ENCODE peak calls at places on chromosome 4, in ten cellular contexts. V is breast epithelium, J is GM12878, K is sigmoid colon, N is HL-60, L is transverse colon, A is Panc1, O is spleen, R is SK-N-SH, U is HCT116. S is an unnamed sample.

GRCh38 chr4:125891597-125892258 is 577.0 kb downstream of the FAT4 start:
- DNase-seq in U (no peak), V (no peak), J (no peak), L (no peak), A (no peak), K (no peak), R (no peak), N (no peak), O (no peak), S (no peak)

GRCh38 chr4:113052379-113052951 is 3.0 kb downstream of the ANK2 start:
- DNase-seq in U (no peak), O (no peak), N (no peak), L (no peak), K (no peak), V (no peak), R (no peak), A (no peak), J (peak), S (no peak)

GRCh38 chr4:128854433-128854832 is 44.9 kb downstream of the JADE1 start:
- DNase-seq in K (no peak), V (no peak), U (no peak), N (peak), O (no peak), J (no peak), A (no peak), L (no peak), R (no peak), S (no peak)

GRCh38 chr4:5238106-5238505 is 186.8 kb downstream of the STK32B start:
- DNase-seq in V (no peak), U (no peak), A (no peak), K (no peak), L (no peak), O (no peak), R (no peak), N (no peak), J (no peak), S (no peak)

GRCh38 chr4:141329174-141329569 is 108.5 kb downstream of the ZNF330 start:
- DNase-seq in K (no peak), O (no peak), V (no peak), J (no peak), N (peak), L (no peak), R (no peak), U (no peak), A (no peak), S (no peak)

GRCh38 chr4:151668687-151669402 is 92.0 kb downstream of the GATB start:
- DNase-seq in A (no peak), O (no peak), K (no peak), N (no peak), L (no peak), R (no peak), V (peak), J (no peak), U (no peak), S (no peak)

GRCh38 chr4:16066586-16067128 is 17.2 kb downstream of the PROM1 start:
- DNase-seq in N (no peak), O (no peak), L (no peak), U (no peak), R (no peak), A (no peak), K (no peak), V (no peak), J (no peak), S (no peak)

GRCh38 chr4:123284166-123284565 is 112.4 kb upstream of the SPRY1 start:
- DNase-seq in L (no peak), U (no peak), N (no peak), V (no peak), J (no peak), A (no peak), K (no peak), R (peak), O (no peak), S (no peak)

GRCh38 chr4:184807797-184808718 is 17.7 kb downstream of the ACSL1 start:
- DNase-seq in O (no peak), A (no peak), U (no peak), J (no peak), K (no peak), V (peak), R (no peak), L (no peak), N (no peak), S (no peak)

GRCh38 chr4:168876106-168876505 is 133.9 kb downstream of the CBR4 start:
- DNase-seq in O (no peak), A (no peak), N (no peak), V (no peak), L (no peak), R (no peak), K (no peak), U (no peak), J (no peak), S (no peak)

GRCh38 chr4:9988349-9988748 is 32.9 kb downstream of the SLC2A9 start:
- DNase-seq in A (no peak), U (no peak), R (no peak), O (no peak), V (no peak), N (no peak), J (no peak), L (no peak), K (no peak), S (no peak)

GRCh38 chr4:11446156-11446811 is 17.6 kb upstream of the HS3ST1 start:
- DNase-seq in U (no peak), N (no peak), R (no peak), L (no peak), V (no peak), O (no peak), J (no peak), A (no peak), K (no peak), S (no peak)

GRCh38 chr4:165784672-165785071 is 88.4 kb upstream of the TLL1 start:
- DNase-seq in V (no peak), O (no peak), A (no peak), K (no peak), U (no peak), R (no peak), J (no peak), N (no peak), L (no peak), S (peak)

GRCh38 chr4:985123-985830 is 1.6 kb upstream of the IDUA start:
- DNase-seq in L (peak), N (no peak), J (no peak), K (no peak), U (no peak), A (no peak), O (peak), R (no peak), V (no peak), S (peak)

GRCh38 chr4:174156239-174156826 is 127.1 kb downstream of the FBXO8 start:
- DNase-seq in J (peak), V (no peak), R (peak), U (peak), N (peak), K (no peak), L (no peak), O (no peak), A (peak), S (no peak)

GRCh38 chr4:180057891-180058643 is 2185.1 kb upstream of the TENM3 start:
- DNase-seq in R (peak), N (peak), U (no peak), L (peak), J (no peak), V (no peak), A (no peak), K (no peak), O (peak), S (peak)

GRCh38 chr4:7806080-7806630 is 133.5 kb downstream of the AFAP1 start:
- DNase-seq in J (no peak), V (no peak), L (peak), O (peak), N (no peak), A (no peak), U (no peak), R (no peak), K (peak), S (peak)

GRCh38 chr4:15913631-15913970 is 24.9 kb downstream of the FGFBP1 start:
- DNase-seq in O (no peak), L (no peak), V (no peak), A (peak), K (no peak), J (no peak), N (no peak), U (peak), R (no peak), S (no peak)

GRCh38 chr4:145735330-145735638 is 55.3 kb downstream of the C4orf51 start:
- DNase-seq in L (no peak), A (no peak), N (no peak), R (no peak), U (no peak), V (peak), J (no peak), O (no peak), K (no peak), S (no peak)

GRCh38 chr4:25253072-25253447 is 19.2 kb downstream of the PI4K2B start:
- DNase-seq in U (no peak), V (no peak), R (no peak), N (no peak), J (no peak), A (no peak), L (no peak), K (no peak), O (no peak), S (no peak)

GRCh38 chr4:73764513-73764912 is 24.1 kb downstream of the CXCL8 start:
- DNase-seq in K (no peak), O (no peak), A (no peak), L (no peak), J (no peak), V (no peak), R (no peak), U (no peak), N (no peak), S (no peak)

GRCh38 chr4:73762409-73762808 is 22.0 kb downstream of the CXCL8 start:
- DNase-seq in U (no peak), O (no peak), L (no peak), N (peak), K (no peak), V (no peak), J (peak), R (no peak), A (no peak), S (peak)

GRCh38 chr4:73759357-73759756 is 19.0 kb downstream of the CXCL8 start:
- DNase-seq in R (no peak), A (no peak), K (no peak), O (no peak), L (no peak), V (no peak), U (no peak), J (no peak), N (no peak), S (no peak)

GRCh38 chr4:73763877-73764276 is 23.5 kb downstream of the CXCL8 start:
- DNase-seq in K (no peak), O (no peak), V (no peak), R (no peak), N (no peak), U (no peak), J (no peak), L (no peak), A (no peak), S (no peak)

DNA sequence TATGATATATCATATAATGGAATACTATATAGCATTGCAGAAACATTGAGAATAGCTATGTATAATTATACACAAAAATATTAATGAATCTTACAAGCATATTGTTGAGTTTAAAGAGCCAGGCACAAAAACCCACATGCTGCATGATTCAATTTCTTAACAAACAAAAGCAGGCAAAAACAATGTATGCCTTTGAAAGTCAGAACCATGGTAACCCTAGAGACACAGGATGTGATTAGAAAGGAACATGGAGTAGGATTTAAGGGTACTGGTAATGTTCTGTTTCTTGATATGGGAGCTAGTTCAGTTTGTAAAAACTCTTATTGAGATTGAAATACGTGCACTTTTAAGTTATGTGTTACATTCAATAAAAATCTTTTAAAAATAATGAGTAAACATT is 21.5 kb downstream of the CXCL8 start:
- DNase-seq in O (no peak), V (no peak), R (no peak), J (no peak), K (no peak), N (no peak), U (no peak), L (no peak), A (no peak), S (no peak)
- TF ChIP-seq CTCF in O (no peak), V (no peak), R (no peak), J (no peak), K (no peak), N (no peak), U (no peak), L (no peak), A (no peak), S (no peak)

DNA sequence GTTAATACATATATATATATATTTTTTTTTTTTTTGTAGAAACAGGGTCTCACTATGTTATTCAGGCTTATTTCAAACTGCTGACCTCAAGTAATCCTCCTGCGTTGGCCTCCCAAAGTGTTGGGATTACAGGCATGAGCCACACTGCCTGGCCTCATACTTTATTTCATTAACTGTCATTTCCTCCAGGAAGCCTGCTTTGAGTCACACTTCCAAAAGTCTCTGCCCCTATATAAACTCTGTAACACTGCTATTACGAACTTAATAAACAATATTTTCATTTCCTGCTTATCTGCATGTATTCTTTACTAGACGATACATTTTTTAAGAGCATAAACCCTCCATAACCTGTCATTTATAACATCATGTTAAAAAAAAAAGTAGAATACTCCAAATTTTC is 167.2 kb downstream of the WDFY3 start:
- DNase-seq in N (no peak), L (no peak), O (no peak), J (no peak), V (no peak), K (no peak), U (no peak), R (no peak), A (no peak), S (no peak)
- TF ChIP-seq POLR2AphosphoS5 in N (no peak), L (no peak), O (no peak), J (no peak), V (no peak), K (no peak), U (no peak), R (no peak), A (no peak), S (no peak)

GRCh38 chr4:137905930-137906329 is 336.2 kb downstream of the SLC7A11 start:
- DNase-seq in K (no peak), L (no peak), V (no peak), O (no peak), J (no peak), U (no peak), A (no peak), N (no peak), R (no peak), S (no peak)
- TF ChIP-seq CTCF in K (no peak), L (no peak), V (no peak), O (no peak), J (no peak), U (no peak), A (no peak), N (no peak), R (no peak), S (no peak)

DNA sequence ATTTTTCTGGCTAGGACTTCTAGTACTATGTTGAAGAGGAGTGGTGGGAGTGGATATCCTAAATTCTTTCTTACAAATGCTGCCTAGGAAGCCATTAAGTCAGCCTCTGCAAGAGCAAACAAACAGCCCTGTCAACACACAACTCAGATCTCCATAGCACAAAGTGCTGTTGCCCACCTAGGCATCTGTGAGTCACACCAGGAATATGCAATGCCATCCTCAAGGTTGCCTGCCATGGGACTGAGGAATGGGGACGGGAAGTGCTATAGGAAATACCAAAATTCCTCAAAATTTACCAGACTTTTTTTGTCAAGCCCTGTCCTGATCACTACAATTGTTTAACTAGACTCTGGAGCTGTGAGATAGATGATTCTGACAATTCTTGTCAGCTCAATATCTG is 466.8 kb downstream of the FSTL5 start:
- DNase-seq in R (no peak), O (no peak), K (no peak), V (no peak), U (no peak), L (no peak), N (no peak), J (no peak), A (no peak), S (no peak)
- TF ChIP-seq POLR2AphosphoS5 in R (no peak), O (no peak), K (no peak), V (no peak), U (no peak), L (no peak), N (no peak), J (no peak), A (no peak), S (no peak)

GRCh38 chr4:3200423-3201090 is 48.4 kb upstream of the MSANTD1 start:
- DNase-seq in U (no peak), L (no peak), J (no peak), R (no peak), K (no peak), V (no peak), A (no peak), O (no peak), N (no peak), S (no peak)

GRCh38 chr4:3196670-3197359 is 52.1 kb upstream of the MSANTD1 start:
- DNase-seq in R (no peak), O (no peak), J (no peak), K (no peak), U (no peak), L (no peak), N (no peak), A (no peak), V (no peak), S (no peak)

GRCh38 chr4:3198906-3199305 is 50.1 kb upstream of the MSANTD1 start:
- DNase-seq in U (no peak), J (no peak), L (no peak), A (no peak), K (no peak), N (no peak), R (no peak), O (no peak), V (no peak), S (peak)

GRCh38 chr4:3199661-3200422 is 49.1 kb upstream of the MSANTD1 start:
- DNase-seq in U (no peak), V (no peak), J (no peak), N (no peak), R (no peak), O (no peak), L (no peak), A (no peak), K (no peak), S (no peak)

DNA sequence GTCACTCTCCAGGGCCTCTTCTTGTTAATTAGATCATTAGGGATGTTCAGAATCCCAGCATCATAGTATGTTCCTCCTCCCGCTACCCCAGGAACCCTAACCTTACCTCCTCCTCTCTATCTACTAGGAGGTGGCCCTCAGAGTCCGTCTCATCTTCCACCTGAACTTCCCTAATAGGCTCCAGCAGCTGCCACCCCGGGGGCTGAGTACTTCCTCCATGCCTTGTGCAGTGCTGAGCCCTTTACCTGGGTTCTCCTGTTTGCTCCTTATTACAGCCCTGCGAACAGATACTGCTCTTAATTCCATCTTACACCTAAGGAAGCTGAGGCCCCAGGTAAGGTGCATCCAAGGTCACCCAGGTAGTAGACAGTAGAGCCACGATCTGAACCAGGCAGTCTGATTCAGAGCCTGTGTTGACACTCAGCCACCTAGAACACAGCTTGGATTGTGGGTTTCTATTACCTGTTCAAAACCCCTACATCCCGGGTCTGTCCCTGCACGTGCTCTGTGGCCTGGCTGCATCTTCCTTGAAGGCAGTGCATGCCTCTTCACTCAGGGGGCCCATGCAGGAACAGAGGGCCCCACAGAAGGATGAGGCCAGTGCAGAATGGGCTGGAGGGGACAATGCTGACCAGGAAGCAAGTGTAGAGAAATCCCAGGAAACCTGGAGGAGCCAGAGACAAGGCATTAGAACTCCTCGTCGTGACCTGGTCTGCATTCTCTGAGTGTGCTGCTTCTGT is 51.4 kb upstream of the MSANTD1 start:
- DNase-seq in L (no peak), N (peak), A (no peak), J (no peak), R (no peak), O (no peak), U (no peak), K (no peak), V (no peak), S (no peak)
- TF ChIP-seq CTCF in L (no peak), N (no peak), A (no peak), J (no peak), R (no peak), O (no peak), U (no peak), K (no peak), V (no peak), S (no peak)

GRCh38 chr4:124713213-124713592 is 671 bp upstream of the ANKRD50 start:
- DNase-seq in J (no peak), R (peak), V (peak), K (peak), O (peak), U (peak), A (no peak), L (peak), N (peak), S (peak)

GRCh38 chr4:124710911-124711310 is 1.6 kb downstream of the ANKRD50 start:
- DNase-seq in U (no peak), J (no peak), O (no peak), L (no peak), R (no peak), N (peak), A (no peak), K (no peak), V (no peak), S (no peak)

GRCh38 chr4:124712417-124713212 is at the start of gene ANKRD50:
- DNase-seq in N (peak), A (no peak), V (peak), U (peak), O (peak), R (peak), L (peak), K (peak), J (no peak), S (peak)

GRCh38 chr4:124710253-124710849 is 2.2 kb downstream of the ANKRD50 start:
- DNase-seq in A (no peak), N (peak), U (no peak), V (no peak), R (no peak), J (no peak), L (no peak), O (no peak), K (no peak), S (no peak)

DNA sequence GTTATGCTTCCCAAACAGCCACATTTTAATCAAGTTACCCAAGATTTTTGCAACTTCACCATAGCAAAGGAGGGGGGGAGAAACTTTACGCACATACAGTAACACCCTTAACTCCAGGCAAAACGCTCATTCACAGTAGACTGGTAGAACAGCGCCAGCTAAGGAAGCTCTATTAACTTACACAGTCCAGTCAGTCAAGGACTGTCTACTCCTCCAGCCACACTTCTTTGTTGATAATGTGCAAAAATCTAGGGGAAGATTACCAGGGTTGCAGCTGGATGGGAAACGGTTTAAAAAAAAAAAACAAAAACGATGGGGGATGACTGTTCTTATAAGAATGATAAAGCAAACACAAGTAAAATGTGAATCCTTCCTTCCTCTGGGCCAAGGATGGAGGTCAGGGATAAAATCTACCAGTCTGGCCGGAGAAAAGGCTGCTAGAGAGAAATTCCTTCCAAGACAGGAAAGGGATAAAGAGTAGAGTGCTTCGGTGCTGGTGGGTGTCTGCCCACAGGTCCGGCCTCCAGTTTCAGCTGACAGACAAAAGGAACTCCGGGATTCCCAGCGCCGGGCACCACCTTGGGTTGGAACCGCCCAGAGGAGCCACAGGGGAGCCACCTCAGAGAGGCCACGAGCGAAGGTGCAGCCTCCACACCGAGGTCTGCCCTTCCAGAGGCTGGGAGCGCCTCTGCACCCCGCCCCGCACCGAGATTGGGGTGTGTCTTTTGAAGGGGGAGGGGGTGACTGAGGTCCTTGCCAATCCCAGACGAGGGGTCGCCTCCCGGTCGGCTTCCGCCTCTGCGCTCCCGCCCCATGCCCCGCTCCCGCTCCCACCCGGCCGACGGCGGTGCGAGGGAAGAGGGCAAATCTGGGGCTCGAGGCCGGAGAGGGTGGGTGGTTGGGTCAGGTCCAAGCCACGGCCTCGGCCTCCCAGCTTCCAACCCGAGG is 789 bp downstream of the ANKRD50 start:
- DNase-seq in U (peak), N (peak), J (no peak), K (peak), V (peak), A (no peak), R (peak), L (peak), O (no peak), S (no peak)
- TF ChIP-seq POLR2AphosphoS5 in U (peak), N (no peak), J (no peak), K (peak), V (no peak), A (no peak), R (peak), L (peak), O (no peak), S (no peak)

S was measured in upper lobe of left lung.